ENCODE peak calls at places on chromosomes 3 and 15, in eight cellular contexts. E is tibial nerve; Y is Peyer's patch; R is lower lobe of right lung; K is IMR-90; M is epithelial cell of esophagus; P is CD8-positive, alpha-beta T cell; V is transverse colon. C is an unnamed sample.

GRCh38 chr15:40948706-40949473 is 4.4 kb upstream of the CHAC1 start:
- DNase-seq in K (no peak), P (no peak), Y (no peak), E (no peak), R (no peak), M (no peak), V (no peak), C (no peak)

GRCh38 chr3:111712294-111713180 is 117.4 kb upstream of the ZBED2 start:
- DNase-seq in V (no peak), K (no peak), M (peak), E (no peak), R (no peak), Y (no peak), P (no peak), C (peak)

GRCh38 chr15:68518785-68519430 is 59.9 kb upstream of the CORO2B start:
- DNase-seq in V (no peak), M (peak), R (no peak), E (no peak), K (no peak), P (no peak), Y (no peak), C (no peak)

GRCh38 chr15:74460903-74461846 is at the start of gene UBL7:
- DNase-seq in Y (peak), R (peak), M (peak), V (peak), K (peak), E (peak), P (peak), C (peak)

GRCh38 chr3:104032283-104032682 is 1334.4 kb upstream of the ALCAM start:
- DNase-seq in R (no peak), P (no peak), E (no peak), M (no peak), K (no peak), Y (no peak), V (no peak), C (no peak)

GRCh38 chr15:71079208-71080044 is 35.8 kb upstream of the THSD4 start:
- DNase-seq in V (peak), E (no peak), Y (no peak), M (peak), R (no peak), P (no peak), K (peak), C (no peak)

GRCh38 chr3:139441656-139442055 is 34.7 kb downstream of the RBP2 start:
- DNase-seq in P (no peak), E (no peak), K (no peak), V (no peak), R (no peak), M (no peak), Y (no peak), C (no peak)

GRCh38 chr3:180123928-180124327 is 87.2 kb upstream of the PEX5L start:
- DNase-seq in P (no peak), E (no peak), M (no peak), V (no peak), K (no peak), Y (no peak), R (no peak), C (no peak)

GRCh38 chr3:188706599-188706998 is 465.2 kb upstream of the TPRG1 start:
- DNase-seq in M (no peak), Y (no peak), R (no peak), P (no peak), E (no peak), K (peak), V (no peak), C (no peak)

GRCh38 chr15:85312486-85312885 is 67.9 kb upstream of the AKAP13 start:
- DNase-seq in Y (no peak), R (no peak), K (peak), M (no peak), V (no peak), P (no peak), E (no peak), C (no peak)

GRCh38 chr3:72008226-72008996 is 223.5 kb upstream of the PROK2 start:
- DNase-seq in K (peak), E (no peak), P (no peak), V (no peak), Y (no peak), M (no peak), R (peak), C (no peak)

GRCh38 chr3:133991637-133992036 is 38.1 kb downstream of the SLCO2A1 start:
- DNase-seq in K (no peak), E (no peak), V (no peak), Y (no peak), P (no peak), M (no peak), R (no peak), C (no peak)

GRCh38 chr3:196184881-196185280 is 26.3 kb downstream of the ZDHHC19 start:
- DNase-seq in E (no peak), P (no peak), V (no peak), M (no peak), R (no peak), Y (no peak), K (no peak), C (no peak)

GRCh38 chr3:65996605-65997004 is 42.1 kb downstream of the MAGI1 start:
- DNase-seq in V (no peak), E (no peak), M (peak), P (no peak), Y (no peak), K (no peak), R (peak), C (no peak)

GRCh38 chr15:31758126-31758525 is 272.2 kb upstream of the CHRNA7 start:
- DNase-seq in R (peak), V (peak), M (peak), K (peak), E (peak), P (no peak), Y (no peak), C (no peak)

GRCh38 chr15:85475317-85475701 is 94.9 kb downstream of the AKAP13 start:
- DNase-seq in R (no peak), Y (no peak), P (no peak), K (no peak), V (no peak), E (no peak), M (peak), C (no peak)

GRCh38 chr3:49799761-49800160 is at the start of gene CDHR4:
- DNase-seq in P (no peak), K (peak), Y (no peak), V (no peak), R (no peak), M (peak), E (peak), C (no peak)

GRCh38 chr3:48405971-48406370 is 23.9 kb downstream of the PLXNB1 start:
- DNase-seq in P (no peak), V (no peak), K (no peak), Y (no peak), M (no peak), R (no peak), E (peak), C (no peak)

GRCh38 chr15:26126819-26127387 is 263.8 kb upstream of the ATP10A start:
- DNase-seq in P (no peak), M (no peak), K (no peak), Y (no peak), R (no peak), E (no peak), V (no peak), C (no peak)

GRCh38 chr3:157460253-157460652 is 23.6 kb downstream of the PTX3 start:
- DNase-seq in E (no peak), R (no peak), Y (no peak), K (peak), M (no peak), V (no peak), P (no peak), C (no peak)

GRCh38 chr15:53978248-53978906 is at the start of gene UNC13C:
- DNase-seq in P (no peak), E (no peak), V (peak), Y (no peak), R (peak), M (peak), K (no peak), C (peak)

GRCh38 chr3:60053518-60054265 is 1003.9 kb upstream of the CFAP20DC start:
- DNase-seq in V (no peak), P (no peak), Y (no peak), E (no peak), R (no peak), K (peak), M (peak), C (no peak)

GRCh38 chr3:159548675-159549335 is 439.8 kb upstream of the IL12A start:
- DNase-seq in V (no peak), E (no peak), M (peak), Y (no peak), P (no peak), R (no peak), K (peak), C (no peak)

GRCh38 chr3:50154840-50155490 is at the start of gene SEMA3F:
- DNase-seq in K (peak), P (peak), R (peak), V (peak), Y (peak), M (peak), E (no peak), C (peak)

GRCh38 chr3:134333522-134334181 is 40.6 kb downstream of the AMOTL2 start:
- DNase-seq in K (peak), V (no peak), M (no peak), E (no peak), Y (peak), R (no peak), P (no peak), C (no peak)

GRCh38 chr3:15297592-15298350 is 34.6 kb downstream of the SH3BP5 start:
- DNase-seq in P (no peak), K (no peak), R (no peak), V (no peak), E (no peak), Y (peak), M (no peak), C (no peak)

DNA sequence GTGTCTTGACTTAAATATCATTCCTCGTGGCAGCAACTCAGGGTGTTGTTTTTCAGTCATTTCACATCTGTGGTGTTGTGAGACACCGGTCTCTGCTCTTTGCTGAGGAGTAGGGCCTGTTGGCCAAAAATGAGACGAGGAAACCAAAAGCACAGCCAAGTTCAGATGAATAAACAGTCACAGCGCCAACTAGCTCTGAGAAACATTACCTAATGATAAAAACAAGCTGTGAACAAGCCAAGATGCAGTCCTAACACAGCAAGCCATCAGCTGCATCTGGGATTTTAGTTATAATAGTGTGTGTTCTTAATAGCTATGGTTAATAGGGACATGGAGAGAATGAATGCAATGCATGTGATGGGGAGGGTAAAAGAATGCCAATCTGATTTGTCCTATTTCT is 843.4 kb upstream of the DPPA4 start:
- DNase-seq in Y (no peak), V (no peak), E (no peak), M (no peak), K (peak), R (no peak), P (no peak), C (no peak)
- TF ChIP-seq CTCF in Y (no peak), V (no peak), E (no peak), M (no peak), K (no peak), R (no peak), P (no peak), C (no peak)

DNA sequence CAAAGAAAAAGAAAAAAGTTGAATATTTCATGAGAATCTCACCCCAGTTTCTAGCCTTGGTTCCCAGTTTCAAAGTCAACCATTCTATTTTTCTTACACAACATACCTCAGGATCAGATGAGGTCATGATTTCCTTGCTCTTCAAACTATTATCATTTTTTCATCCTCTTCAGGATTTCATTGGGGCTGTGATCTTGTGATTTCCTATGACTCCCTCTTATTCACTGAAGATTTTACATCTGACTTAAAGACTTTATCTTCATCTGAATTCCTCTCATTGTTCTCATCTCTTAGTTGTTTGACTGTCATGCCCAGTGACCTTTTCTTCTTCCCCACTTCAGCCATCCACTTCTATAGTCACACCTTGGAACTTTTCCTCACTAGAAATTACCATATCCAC is 3.1 kb upstream of the C3orf33 start:
- DNase-seq in M (peak), R (no peak), P (no peak), V (no peak), E (no peak), K (peak), Y (no peak), C (no peak)
- TF ChIP-seq CTCF in M (no peak), R (no peak), P (no peak), V (no peak), E (no peak), K (no peak), Y (no peak), C (no peak)

DNA sequence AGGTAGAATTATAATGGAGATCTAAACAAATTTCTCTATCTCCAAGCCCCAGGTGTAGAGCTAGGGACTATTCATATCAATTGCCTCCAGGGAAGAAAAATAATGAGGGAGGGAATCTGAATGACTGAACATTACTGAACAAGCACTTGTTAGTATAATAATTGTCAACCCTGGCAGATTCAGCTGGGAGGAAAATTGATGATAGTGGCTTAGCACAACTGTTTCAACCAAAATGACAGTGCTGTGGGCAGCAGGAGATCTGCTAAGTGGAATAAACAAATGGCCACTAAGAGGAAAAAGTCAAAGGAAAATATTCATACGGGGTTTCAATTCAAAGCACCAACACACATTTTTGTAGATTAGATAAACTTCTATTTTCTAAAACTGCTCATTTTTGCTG is 294.9 kb upstream of the ZNF385D start:
- DNase-seq in Y (no peak), V (no peak), P (no peak), R (no peak), E (no peak), M (no peak), K (no peak), C (no peak)
- TF ChIP-seq CTCF in Y (no peak), V (no peak), P (no peak), R (no peak), E (no peak), M (no peak), K (no peak), C (no peak)

GRCh38 chr15:101024709-101025108 is 105.6 kb downstream of the LRRK1 start:
- DNase-seq in P (no peak), M (no peak), Y (peak), K (no peak), V (peak), E (no peak), R (no peak), C (no peak)
- TF ChIP-seq CTCF in P (no peak), M (no peak), Y (no peak), K (no peak), V (no peak), E (no peak), R (no peak), C (no peak)

DNA sequence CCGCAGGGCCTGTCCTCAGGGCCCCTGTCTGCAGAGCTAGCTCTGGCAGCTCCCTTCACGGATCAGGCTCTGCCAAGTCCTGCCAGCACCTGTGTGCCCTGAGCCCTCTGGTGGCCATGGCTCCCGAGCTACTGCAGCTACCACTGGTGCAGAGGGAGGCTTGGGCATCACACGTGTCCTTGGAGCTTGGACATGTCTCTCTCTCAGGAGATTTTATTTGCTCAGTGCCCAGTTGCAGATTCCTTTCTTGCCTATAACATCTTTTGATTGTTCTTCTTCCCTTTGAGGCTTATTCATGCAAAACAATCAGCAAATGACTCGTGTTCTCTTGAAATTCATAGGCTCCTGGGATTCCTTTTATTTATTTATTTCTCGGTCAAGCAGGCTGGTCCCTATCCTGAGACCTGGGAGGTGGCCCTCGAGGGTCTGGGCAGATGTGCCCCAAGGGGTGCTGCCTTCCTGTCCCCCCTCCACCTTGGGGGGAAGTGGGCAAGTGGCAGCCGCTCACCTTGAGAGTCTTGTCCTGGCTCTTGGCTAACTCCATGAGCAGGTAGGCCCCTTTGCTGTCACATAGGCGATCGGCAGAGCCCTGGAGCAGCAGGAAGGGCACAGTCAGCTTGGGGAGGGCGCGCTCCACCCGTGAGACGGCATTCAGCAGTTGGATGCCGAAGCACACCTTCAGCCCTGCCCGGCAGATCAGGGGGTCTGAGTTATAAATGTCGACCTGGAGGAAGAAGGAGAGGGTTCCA is 21.9 kb downstream of the ABTB1 start:
- DNase-seq in K (peak), R (peak), E (no peak), M (peak), Y (no peak), P (peak), V (peak), C (no peak)
- TF ChIP-seq CTCF in K (no peak), R (peak), E (no peak), M (peak), Y (no peak), P (no peak), V (no peak), C (no peak)

GRCh38 chr3:45055411-45056143 is 29.5 kb downstream of the CLEC3B start:
- DNase-seq in P (no peak), R (no peak), K (peak), E (no peak), M (peak), V (no peak), Y (no peak), C (no peak)
- TF ChIP-seq CTCF in P (no peak), R (no peak), K (peak), E (no peak), M (peak), V (no peak), Y (no peak), C (no peak)

DNA sequence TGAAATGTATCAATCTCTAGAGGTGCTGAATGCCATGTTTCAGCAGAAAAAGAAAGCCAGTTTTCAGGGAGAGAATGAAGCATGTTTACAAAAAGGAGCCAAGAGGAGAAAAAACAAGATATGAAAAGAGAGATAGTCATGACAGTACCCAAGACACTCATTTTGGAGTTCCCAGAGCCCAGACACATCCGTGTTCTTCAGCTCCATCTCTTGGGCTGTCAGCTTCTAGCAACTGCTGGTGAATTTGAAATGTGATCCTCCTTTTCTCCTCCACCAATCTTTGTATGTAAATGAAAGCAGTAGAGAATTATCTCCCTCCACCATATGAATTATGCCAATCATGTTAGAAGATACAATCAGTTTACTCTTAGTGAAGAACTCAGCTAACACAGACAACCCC is 93.0 kb upstream of the SLC25A36 start:
- DNase-seq in Y (no peak), E (no peak), M (no peak), R (no peak), P (no peak), K (no peak), V (no peak), C (no peak)
- TF ChIP-seq CTCF in Y (no peak), E (no peak), M (no peak), R (no peak), P (no peak), K (no peak), V (no peak), C (no peak)

GRCh38 chr3:102225407-102226132 is 209.2 kb upstream of the ZPLD1 start:
- DNase-seq in V (no peak), Y (no peak), E (no peak), R (no peak), K (peak), P (no peak), M (peak), C (no peak)

GRCh38 chr3:102226463-102226862 is 208.4 kb upstream of the ZPLD1 start:
- DNase-seq in V (no peak), K (no peak), M (no peak), R (no peak), E (no peak), Y (no peak), P (no peak), C (no peak)

GRCh38 chr3:102223139-102223538 is 211.7 kb upstream of the ZPLD1 start:
- DNase-seq in V (no peak), M (no peak), R (no peak), Y (no peak), E (no peak), K (no peak), P (no peak), C (no peak)

GRCh38 chr3:102229062-102229655 is 205.7 kb upstream of the ZPLD1 start:
- DNase-seq in R (peak), E (peak), M (peak), V (peak), P (peak), Y (peak), K (peak), C (peak)

GRCh38 chr3:102224171-102224570 is 210.6 kb upstream of the ZPLD1 start:
- DNase-seq in M (peak), R (no peak), P (no peak), V (peak), Y (peak), K (peak), E (no peak), C (no peak)
- TF ChIP-seq CTCF in M (peak), R (peak), P (no peak), V (peak), Y (peak), K (peak), E (peak), C (no peak)